ENCODE peak calls at places on chromosome 15, in five cellular contexts. Q is WTC11, N is HEK293T, I is amygdala, A is endothelial cell. T is an unnamed sample.

GRCh38 chr15:79529441-79529840 is 97.3 kb downstream of the MINAR1 start:
- DNase-seq in Q (no peak), A (no peak), N (no peak), I (no peak), T (no peak)

GRCh38 chr15:32979710-32980109 is 214.8 kb downstream of the FMN1 start:
- DNase-seq in N (no peak), A (no peak), I (no peak), Q (no peak), T (no peak)

GRCh38 chr15:41891946-41892345 is 1.9 kb downstream of the SPTBN5 start:
- DNase-seq in N (no peak), Q (no peak), A (no peak), I (no peak), T (no peak)

GRCh38 chr15:47756872-47757271 is 39.6 kb downstream of the SEMA6D start:
- DNase-seq in A (no peak), Q (no peak), N (no peak), I (no peak), T (no peak)

GRCh38 chr15:75723847-75724660 is 11.4 kb upstream of the CSPG4 start:
- DNase-seq in I (peak), A (peak), Q (peak), N (peak), T (no peak)

GRCh38 chr15:95127356-95127755 is 896.0 kb downstream of the MCTP2 start:
- DNase-seq in N (no peak), A (no peak), Q (no peak), I (no peak), T (no peak)

GRCh38 chr15:48040166-48040817 is 80.5 kb upstream of the SLC24A5 start:
- DNase-seq in A (no peak), Q (no peak), N (no peak), I (peak), T (no peak)

GRCh38 chr15:63157066-63157890 is at the start of gene RPS27L:
- DNase-seq in Q (peak), I (peak), A (peak), N (peak), T (peak)

GRCh38 chr15:90015749-90016148 is 14.6 kb downstream of the ZNF710 start:
- DNase-seq in I (no peak), N (no peak), Q (no peak), A (no peak), T (no peak)

GRCh38 chr15:63052961-63053698 is 10.6 kb downstream of the TPM1 start:
- DNase-seq in I (no peak), A (no peak), N (no peak), Q (no peak), T (no peak)

GRCh38 chr15:90336705-90337141 is 15.4 kb upstream of the ZNF774 start:
- DNase-seq in N (no peak), A (no peak), I (peak), Q (no peak), T (no peak)